ENCODE peak calls at places on chromosomes 16 and 17, in five cellular contexts. O is A549, U is ovary, I is upper lobe of left lung, E is transverse colon. H is an unnamed sample.

GRCh38 chr17:79949646-79950292 is 85.9 kb downstream of the TBC1D16 start:
- DNase-seq in U (peak; percentile 20), O (no peak), E (no peak), I (peak; percentile 12), H (no peak)

GRCh38 chr17:21132428-21132827 is 5.7 kb downstream of the DHRS7B start:
- DNase-seq in I (peak; percentile 52), U (no peak), O (no peak), E (no peak), H (no peak)

GRCh38 chr17:6465206-6466003 is 21.1 kb downstream of the PIMREG start:
- DNase-seq in O (no peak), U (no peak), E (no peak), I (no peak), H (no peak)

GRCh38 chr16:28166394-28167208 is 45.2 kb downstream of the XPO6 start:
- DNase-seq in E (no peak), O (no peak), I (no peak), U (no peak), H (no peak)

GRCh38 chr16:12801511-12802042 is 2.1 kb downstream of the CPPED1 start:
- DNase-seq in O (no peak), I (peak; percentile 50), E (peak; percentile 18), U (peak; percentile 61), H (no peak)

GRCh38 chr17:80652751-80653330 is 108.2 kb downstream of the RPTOR start:
- DNase-seq in I (no peak), O (no peak), U (no peak), E (no peak), H (no peak)

GRCh38 chr16:47731252-47731651 is 270.1 kb downstream of the PHKB start:
- DNase-seq in U (no peak), I (no peak), E (no peak), O (no peak), H (no peak)

GRCh38 chr17:63140255-63140654 is 174.2 kb downstream of the TANC2 start:
- DNase-seq in O (no peak), U (no peak), I (no peak), E (peak; percentile 32), H (no peak)

GRCh38 chr17:13702266-13702665 is 100.5 kb upstream of the HS3ST3A1 start:
- DNase-seq in I (no peak), O (no peak), E (no peak), U (no peak), H (no peak)

GRCh38 chr17:49110504-49110903 is 22.1 kb upstream of the B4GALNT2 start:
- DNase-seq in I (no peak), O (no peak), U (no peak), E (no peak), H (no peak)

GRCh38 chr17:413016-413350 is 60.4 kb upstream of the RPH3AL start:
- DNase-seq in U (no peak), O (no peak), I (peak; percentile 30), E (no peak), H (no peak)

GRCh38 chr17:72510454-72511016 is 389.7 kb downstream of the SOX9 start:
- DNase-seq in U (no peak), I (no peak), E (no peak), O (no peak), H (no peak)

GRCh38 chr17:7043544-7044268 is at the start of gene SLC16A11:
- DNase-seq in O (no peak), E (peak; percentile 58), I (peak; percentile 68), U (peak; percentile 58), H (no peak)

GRCh38 chr16:67919618-67920210 is 11.9 kb downstream of the CTRL start:
- DNase-seq in I (no peak), E (no peak), U (no peak), O (no peak), H (no peak)

GRCh38 chr16:85006639-85007038 is 4.7 kb downstream of the ZDHHC7 start:
- DNase-seq in I (no peak), O (no peak), E (no peak), U (no peak), H (no peak)

DNA sequence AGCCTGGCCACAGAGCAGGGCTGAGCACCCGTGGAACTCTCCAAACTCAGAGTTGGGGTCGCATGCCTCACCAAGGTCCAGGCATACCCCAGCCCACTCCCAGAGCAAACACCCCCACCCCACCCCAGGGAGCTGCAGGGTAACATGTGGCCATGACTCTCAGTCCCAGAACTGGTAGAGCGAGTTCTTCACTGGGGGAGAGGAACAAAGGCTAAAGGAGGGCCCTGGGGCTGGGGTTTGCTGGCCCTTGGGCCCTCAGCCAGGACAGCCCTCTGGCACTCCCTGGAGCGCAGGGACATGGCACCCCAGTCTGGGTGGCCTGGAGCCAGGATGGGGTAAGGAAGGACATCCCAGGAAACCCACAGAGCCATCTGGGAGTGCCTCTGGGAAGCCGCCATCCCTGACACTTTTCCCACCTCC is 4.2 kb downstream of the HID1 start:
- DNase-seq in I (peak; percentile 32), E (peak; percentile 66), U (no peak), O (no peak), H (no peak)
- TF ChIP-seq EP300 in I (no peak), E (no peak), U (no peak), O (no peak), H (no peak)

GRCh38 chr17:42018339-42018738 is 1.1 kb upstream of the DNAJC7 start:
- DNase-seq in I (no peak), O (no peak), U (no peak), E (no peak), H (no peak)

GRCh38 chr17:42016952-42017865 is at the start of gene DNAJC7:
- DNase-seq in E (peak; percentile 91), O (peak; percentile 98), I (peak; percentile 96), U (peak; percentile 90), H (peak; percentile 84)

GRCh38 chr17:42018988-42019387 is 902 bp upstream of the NKIRAS2 start:
- DNase-seq in I (no peak), O (no peak), E (no peak), U (no peak), H (no peak)

GRCh38 chr17:42017866-42018200 is 594 bp upstream of the DNAJC7 start:
- DNase-seq in O (no peak), I (no peak), U (no peak), E (no peak), H (no peak)

GRCh38 chr17:42019509-42020404 is at the start of gene NKIRAS2:
- DNase-seq in E (peak; percentile 96), O (peak; percentile 98), U (peak; percentile 91), I (peak; percentile 98), H (peak; percentile 87)
- H3K4me1 ChIP-seq in E (peaks cover 28% of the 10 kb centered on the region), O (peaks cover 40% of the 10 kb centered on the region), U (peaks cover 13% of the 10 kb centered on the region), I (peaks cover 59% of the 10 kb centered on the region), H (peaks cover 41% of the 10 kb centered on the region)

DNA sequence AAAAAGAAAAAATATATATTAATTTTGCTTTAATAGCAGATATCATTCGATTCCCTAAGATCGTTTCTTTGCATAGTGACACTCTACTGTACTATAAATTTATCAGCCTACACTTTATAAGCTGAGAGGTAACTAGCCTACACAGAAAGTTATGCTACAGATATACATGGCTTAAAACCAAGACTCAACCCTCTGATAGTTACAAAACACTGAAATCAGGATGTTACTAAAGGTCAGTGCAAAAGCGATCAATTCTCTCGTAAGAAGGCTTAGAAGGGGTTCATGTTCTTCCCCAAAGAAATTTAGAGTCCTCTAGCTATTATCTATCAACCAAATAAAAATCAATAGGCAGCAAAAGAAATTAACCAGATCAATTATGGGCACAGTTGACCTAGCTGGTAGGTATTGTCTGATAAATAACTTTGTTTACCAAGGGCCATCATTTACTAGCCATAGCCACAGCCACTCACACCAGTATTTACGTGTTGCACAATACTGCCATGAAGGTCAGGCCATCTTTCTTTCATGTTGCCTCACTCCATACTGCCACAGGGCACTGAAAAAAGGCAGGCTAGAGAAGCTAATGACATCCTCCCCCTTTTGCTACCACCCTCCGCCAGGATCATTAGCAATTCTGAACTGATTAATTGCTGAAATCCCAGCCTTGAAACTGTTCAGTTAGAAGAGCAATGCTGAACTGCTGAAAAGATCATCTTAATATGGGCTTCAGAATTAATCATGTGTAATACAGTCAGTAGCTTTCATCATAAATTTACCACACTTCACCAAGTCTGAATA is 43.7 kb downstream of the RND2 start:
- DNase-seq in E (no peak), I (no peak), O (no peak), U (no peak), H (no peak)
- TF ChIP-seq EP300 in E (no peak), I (no peak), O (no peak), U (no peak), H (no peak)

DNA sequence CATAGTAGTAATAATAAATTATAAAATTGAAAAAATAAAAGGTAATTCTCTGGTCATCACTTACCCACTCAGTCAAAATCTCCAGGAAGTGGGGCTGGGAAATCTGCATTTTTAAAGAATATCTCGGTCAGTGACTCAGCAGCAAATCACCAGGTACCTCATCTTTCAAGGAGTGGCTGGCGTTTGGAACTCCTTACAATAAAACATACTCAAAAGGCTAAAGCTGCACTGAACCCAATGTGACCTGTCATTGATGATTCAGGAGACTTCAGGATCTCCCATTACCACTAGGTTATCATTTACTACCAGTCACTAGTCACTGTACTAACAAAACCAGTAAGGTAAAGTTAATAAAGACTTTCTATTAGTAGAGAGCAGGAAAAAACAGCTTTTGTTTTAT is 21.5 kb upstream of the RFFL start:
- DNase-seq in E (peak; percentile 21), U (no peak), O (peak; percentile 71), I (no peak), H (no peak)
- H3K4me1 ChIP-seq in E (peaks cover 14% of the 10 kb centered on the region), U (peaks cover 6% of the 10 kb centered on the region), O (peaks cover 82% of the 10 kb centered on the region), I (peaks cover 21% of the 10 kb centered on the region), H (peaks cover 15% of the 10 kb centered on the region)